ENCODE peak calls at places on chromosome 10, in six cellular contexts. L is NCI-H2081 treated with DMSO at 0.1 percent for 48 hours; Q is AG04450; V is activated CD4-positive, alpha-beta T cell treated with anti-CD3 and anti-CD28 coated beads, Interleukin-2, amount 50 U/mL, for 1 hour; M is RPMI7951; E is mesenteric fat pad. N is an unnamed sample.

GRCh38 chr10:124648738-124649137 is 95.4 kb downstream of the FAM53B start:
- DNase-seq in L (peak), Q (peak), V (peak), M (peak), E (no peak), N (peak)

GRCh38 chr10:17882557-17882956 is 69.2 kb upstream of the SLC39A12 start:
- DNase-seq in L (no peak), Q (no peak), V (no peak), M (no peak), E (no peak), N (no peak)

GRCh38 chr10:116430288-116430687 is 2.6 kb downstream of the PNLIPRP3 start:
- DNase-seq in L (no peak), Q (no peak), V (no peak), M (no peak), E (no peak), N (no peak)

GRCh38 chr10:80206277-80206655 is 929 bp upstream of the ANXA11 start:
- DNase-seq in L (no peak), Q (no peak), V (no peak), M (no peak), E (no peak), N (no peak)

GRCh38 chr10:123848564-123849457 is 42.8 kb downstream of the CPXM2 start:
- DNase-seq in L (no peak), Q (no peak), V (no peak), M (peak), E (no peak), N (no peak)

GRCh38 chr10:18767981-18768380 is 108.8 kb downstream of the ARL5B start:
- DNase-seq in L (no peak), Q (no peak), V (no peak), M (no peak), E (no peak), N (no peak)

GRCh38 chr10:102230861-102231356 is 4.8 kb downstream of the ELOVL3 start:
- DNase-seq in L (no peak), Q (no peak), V (peak), M (no peak), E (no peak), N (no peak)

GRCh38 chr10:34112431-34112830 is 702.7 kb downstream of the PARD3 start:
- DNase-seq in L (no peak), Q (no peak), V (no peak), M (no peak), E (no peak), N (no peak)

GRCh38 chr10:24196426-24197039 is 12.4 kb upstream of the KIAA1217 start:
- DNase-seq in L (no peak), Q (peak), V (peak), M (peak), E (no peak), N (peak)

GRCh38 chr10:122229678-122230077 is 41.4 kb upstream of the BTBD16 start:
- DNase-seq in L (no peak), Q (no peak), V (no peak), M (no peak), E (no peak), N (no peak)

GRCh38 chr10:133241501-133242205 is 4.0 kb downstream of the VENTX start:
- DNase-seq in L (no peak), Q (no peak), V (no peak), M (no peak), E (no peak), N (no peak)

GRCh38 chr10:1199345-1199673 is 143.1 kb downstream of the WDR37 start:
- DNase-seq in L (no peak), Q (no peak), V (no peak), M (no peak), E (peak), N (no peak)

GRCh38 chr10:79269443-79269842 is 77.8 kb upstream of the PPIF start:
- DNase-seq in L (no peak), Q (no peak), V (no peak), M (no peak), E (no peak), N (no peak)

GRCh38 chr10:27620425-27621397 is 116.6 kb downstream of the RAB18 start:
- DNase-seq in L (no peak), Q (no peak), V (no peak), M (no peak), E (no peak), N (no peak)

GRCh38 chr10:113381906-113382562 is 170.8 kb upstream of the HABP2 start:
- DNase-seq in L (no peak), Q (no peak), V (no peak), M (peak), E (no peak), N (no peak)

GRCh38 chr10:117320050-117320665 is 55.1 kb downstream of the PDZD8 start:
- DNase-seq in L (no peak), Q (no peak), V (no peak), M (peak), E (no peak), N (peak)

GRCh38 chr10:22834471-22834870 is 93.4 kb upstream of the ARMC3 start:
- DNase-seq in L (no peak), Q (no peak), V (no peak), M (no peak), E (no peak), N (no peak)

GRCh38 chr10:34041871-34042270 is 707.4 kb upstream of the NRP1 start:
- DNase-seq in L (no peak), Q (no peak), V (no peak), M (no peak), E (no peak), N (no peak)

GRCh38 chr10:130877131-130877530 is 434.4 kb downstream of the TCERG1L start:
- DNase-seq in L (no peak), Q (no peak), V (no peak), M (no peak), E (peak), N (no peak)

GRCh38 chr10:15789793-15790525 is 70.2 kb upstream of the ITGA8 start:
- DNase-seq in L (no peak), Q (peak), V (no peak), M (peak), E (no peak), N (no peak)

GRCh38 chr10:30058570-30059132 is 735 bp downstream of the JCAD start:
- DNase-seq in L (no peak), Q (no peak), V (no peak), M (no peak), E (no peak), N (no peak)

GRCh38 chr10:73819513-73820093 is 8.2 kb upstream of the NDST2 start:
- DNase-seq in L (no peak), Q (no peak), V (no peak), M (no peak), E (no peak), N (no peak)

GRCh38 chr10:5893321-5893720 is 3.3 kb downstream of the FBH1 start:
- DNase-seq in L (no peak), Q (no peak), V (no peak), M (no peak), E (no peak), N (no peak)